ENCODE peak calls at places on chromosomes 2 and 18, in ten cellular contexts. T, P, U, X, R, I, G, A, W and D are unnamed samples.

GRCh38 chr2:75481041-75481836 is 79.5 kb downstream of the EVA1A start:
- DNase-seq in T (no peak), P (no peak), U (no peak), X (peak), R (no peak), I (no peak), G (peak), A (no peak), W (no peak), D (no peak)

GRCh38 chr2:173184031-173185004 is 108.7 kb downstream of the MAP3K20 start:
- DNase-seq in T (peak), P (peak), U (no peak), X (peak), R (peak), I (no peak), G (peak), A (no peak), W (peak), D (peak)

GRCh38 chr2:33583194-33583938 is 15.7 kb downstream of the FAM98A start:
- DNase-seq in T (peak), P (peak), U (peak), X (peak), R (no peak), I (peak), G (peak), A (no peak), W (no peak), D (no peak)

GRCh38 chr18:69958422-69958821 is 10.7 kb upstream of the CD226 start:
- DNase-seq in T (no peak), P (no peak), U (no peak), X (no peak), R (no peak), I (no peak), G (no peak), A (no peak), W (no peak), D (no peak)

GRCh38 chr18:45690975-45691815 is 32.8 kb upstream of the SLC14A1 start:
- DNase-seq in T (peak), P (peak), U (peak), X (peak), R (peak), I (peak), G (peak), A (peak), W (peak), D (peak)

GRCh38 chr2:60998628-60999545 is 18.6 kb upstream of the PEX13 start:
- DNase-seq in T (no peak), P (no peak), U (no peak), X (peak), R (peak), I (peak), G (peak), A (no peak), W (peak), D (no peak)

GRCh38 chr2:79801082-79801481 is 288.2 kb downstream of the CTNNA2 start:
- DNase-seq in T (no peak), P (no peak), U (no peak), X (no peak), R (no peak), I (no peak), G (no peak), A (no peak), W (no peak), D (no peak)

GRCh38 chr2:241774419-241775222 is 2.0 kb upstream of the GAL3ST2 start:
- DNase-seq in T (no peak), P (no peak), U (peak), X (peak), R (peak), I (no peak), G (no peak), A (no peak), W (no peak), D (peak)

GRCh38 chr18:44996261-44996660 is 315.6 kb downstream of the SETBP1 start:
- DNase-seq in T (no peak), P (no peak), U (no peak), X (no peak), R (no peak), I (no peak), G (no peak), A (no peak), W (no peak), D (no peak)

GRCh38 chr18:45657357-45658335 is 42.4 kb downstream of the SLC14A2 start:
- DNase-seq in T (no peak), P (no peak), U (no peak), X (no peak), R (no peak), I (no peak), G (no peak), A (no peak), W (no peak), D (peak)

DNA sequence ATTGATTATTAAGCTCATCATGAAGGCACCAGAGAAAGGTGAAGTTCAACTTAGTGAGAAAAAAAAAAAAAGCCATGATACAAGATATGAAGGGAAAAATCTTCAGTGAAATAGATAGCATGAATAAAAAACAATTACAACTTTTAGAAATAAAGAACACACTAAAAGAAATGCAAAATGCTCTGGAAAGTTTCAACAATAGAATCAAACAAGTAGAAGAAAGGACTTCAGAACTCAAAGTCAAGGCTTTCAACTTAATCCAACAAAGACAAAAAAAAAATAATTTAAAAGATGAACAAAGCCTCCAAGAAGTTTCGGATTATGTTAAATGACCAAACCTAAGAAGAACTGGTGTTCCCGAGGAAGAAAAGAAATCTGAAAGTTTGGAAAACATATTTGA is 105.5 kb downstream of the GRB14 start:
- DNase-seq in T (no peak), P (no peak), U (no peak), X (no peak), R (no peak), I (no peak), G (no peak), A (no peak), W (no peak), D (no peak)
- H3K4me3 ChIP-seq in T (no peak), P (no peak), U (no peak), X (no peak), R (no peak), I (no peak), G (no peak), A (no peak), W (no peak), D (no peak)

GRCh38 chr18:51197661-51198424 is at the start of gene MEX3C:
- DNase-seq in T (peak), P (peak), U (peak), X (peak), R (peak), I (peak), G (peak), A (peak), W (peak), D (peak)
- TF ChIP-seq CTCF in T (peak), P (no peak), U (peak), X (peak), R (peak), I (peak), G (peak), A (peak), W (no peak), D (peak)

GRCh38 chr2:40282428-40282827 is 169.5 kb downstream of the SLC8A1 start:
- DNase-seq in T (no peak), P (no peak), U (no peak), X (peak), R (no peak), I (no peak), G (no peak), A (no peak), W (no peak), D (no peak)
- H3K4me3 ChIP-seq in T (no peak), P (peak), U (no peak), X (peak), R (peak), I (no peak), G (no peak), A (peak), W (no peak), D (no peak)

GRCh38 chr18:12890500-12890899 is 6.5 kb upstream of the PTPN2 start:
- DNase-seq in T (no peak), P (no peak), U (no peak), X (peak), R (no peak), I (no peak), G (no peak), A (no peak), W (no peak), D (no peak)
- TF ChIP-seq CTCF in T (no peak), P (no peak), U (no peak), X (peak), R (no peak), I (peak), G (no peak), A (no peak), W (no peak), D (no peak)

GRCh38 chr2:37550197-37550596 is 121.2 kb downstream of the CDC42EP3 start:
- DNase-seq in T (no peak), P (no peak), U (no peak), X (no peak), R (no peak), I (no peak), G (no peak), A (no peak), W (no peak), D (no peak)

GRCh38 chr2:37554157-37554515 is 117.3 kb downstream of the CDC42EP3 start:
- DNase-seq in T (no peak), P (no peak), U (no peak), X (no peak), R (no peak), I (no peak), G (no peak), A (no peak), W (no peak), D (no peak)

GRCh38 chr2:37551783-37552182 is 119.7 kb downstream of the CDC42EP3 start:
- DNase-seq in T (no peak), P (no peak), U (no peak), X (no peak), R (no peak), I (no peak), G (no peak), A (no peak), W (no peak), D (no peak)

GRCh38 chr2:37553411-37554156 is 117.9 kb downstream of the CDC42EP3 start:
- DNase-seq in T (no peak), P (no peak), U (no peak), X (no peak), R (no peak), I (no peak), G (no peak), A (no peak), W (no peak), D (no peak)

DNA sequence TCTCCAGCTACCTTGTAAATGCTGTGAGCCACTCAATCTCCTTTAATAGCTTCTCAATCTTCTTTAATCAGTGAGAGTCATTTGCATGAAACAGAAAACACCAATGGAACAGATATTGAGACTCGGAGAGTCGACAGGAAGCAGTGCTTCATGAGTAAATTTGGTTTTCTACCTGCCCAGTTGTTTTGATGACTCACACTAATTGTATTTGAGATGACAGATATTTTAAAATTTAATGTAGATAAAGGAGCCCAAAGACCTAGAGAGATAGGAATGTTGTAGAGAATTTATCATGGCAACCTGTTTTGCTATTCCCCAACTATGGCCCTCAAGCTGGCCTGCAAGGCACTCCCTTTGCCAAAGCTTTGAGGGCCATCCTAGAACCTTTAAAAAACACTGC is 119.1 kb downstream of the CDC42EP3 start:
- DNase-seq in T (no peak), P (no peak), U (no peak), X (no peak), R (no peak), I (no peak), G (no peak), A (no peak), W (no peak), D (no peak)
- H3K4me3 ChIP-seq in T (no peak), P (no peak), U (no peak), X (no peak), R (no peak), I (no peak), G (no peak), A (no peak), W (no peak), D (no peak)

DNA sequence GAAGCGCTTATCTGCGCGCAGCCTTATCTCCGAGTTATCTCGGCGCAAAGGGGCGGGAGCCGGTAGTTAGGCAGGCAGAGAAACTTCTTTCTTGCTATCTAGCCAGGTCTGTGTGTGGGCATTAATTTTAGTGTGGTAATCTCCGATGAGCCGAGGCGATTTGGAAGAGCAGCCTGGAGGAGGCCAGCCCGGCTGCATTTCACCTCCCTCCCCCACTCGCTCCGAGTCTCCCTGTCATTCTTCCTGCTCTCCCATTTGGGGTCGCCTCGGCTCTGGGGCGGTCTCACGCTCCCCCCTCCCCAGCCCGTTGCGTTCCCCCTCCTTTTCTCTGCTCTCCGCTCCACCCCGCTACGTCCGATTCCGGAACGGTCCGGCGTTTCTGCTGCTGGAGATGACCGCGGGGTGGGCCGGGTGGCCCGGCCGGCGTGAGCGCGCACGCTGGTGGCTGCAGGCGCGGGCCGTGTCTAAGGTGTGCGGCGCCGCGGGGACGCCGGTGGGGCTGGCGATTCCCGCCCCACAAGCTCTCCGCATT is 566 bp downstream of the GATA6 start:
- DNase-seq in T (peak), P (peak), U (no peak), X (peak), R (no peak), I (peak), G (no peak), A (no peak), W (no peak), D (no peak)
- TF ChIP-seq CTCF in T (no peak), P (no peak), U (no peak), X (no peak), R (no peak), I (no peak), G (no peak), A (no peak), W (no peak), D (no peak)

GRCh38 chr2:176261136-176261535 is 8.1 kb upstream of the MTX2 start:
- DNase-seq in T (no peak), P (no peak), U (no peak), X (no peak), R (no peak), I (no peak), G (no peak), A (no peak), W (no peak), D (no peak)
- H3K4me3 ChIP-seq in T (no peak), P (no peak), U (no peak), X (no peak), R (no peak), I (no peak), G (no peak), A (no peak), W (no peak), D (no peak)